ENCODE peak calls at places on chromosomes 12 and 14, in eight cellular contexts. E, Q, G, C, F, R, L and X are unnamed samples.

GRCh38 chr12:121611306-121611705 is 15.0 kb upstream of the ORAI1 start:
- DNase-seq in E (no peak), Q (no peak), G (no peak), C (no peak), F (no peak), R (peak), L (peak), X (no peak)

GRCh38 chr14:32826404-32827082 is 112.1 kb upstream of the NPAS3 start:
- DNase-seq in E (no peak), Q (no peak), G (no peak), C (no peak), F (no peak), R (peak), L (no peak), X (no peak)

GRCh38 chr12:104480826-104481457 is 24.2 kb downstream of the CHST11 start:
- DNase-seq in E (peak), Q (peak), G (peak), C (no peak), F (peak), R (no peak), L (peak), X (peak)

GRCh38 chr14:100547633-100548294 is 39.5 kb downstream of the BEGAIN start:
- DNase-seq in E (peak), Q (peak), G (no peak), C (no peak), F (peak), R (no peak), L (peak), X (peak)

GRCh38 chr12:118237908-118238307 is 102.0 kb downstream of the PEBP1 start:
- DNase-seq in E (no peak), Q (no peak), G (no peak), C (no peak), F (peak), R (no peak), L (no peak), X (no peak)

GRCh38 chr12:116381744-116382455 is 104.4 kb upstream of the MED13L start:
- DNase-seq in E (no peak), Q (no peak), G (no peak), C (no peak), F (no peak), R (peak), L (no peak), X (no peak)

GRCh38 chr14:70358631-70359030 is 852 bp downstream of the COX16 start:
- DNase-seq in E (no peak), Q (no peak), G (peak), C (no peak), F (no peak), R (no peak), L (no peak), X (no peak)

GRCh38 chr12:96889273-96889933 is 17.7 kb upstream of the NEDD1 start:
- DNase-seq in E (no peak), Q (no peak), G (no peak), C (no peak), F (no peak), R (no peak), L (no peak), X (no peak)

GRCh38 chr12:81440001-81440400 is 319.1 kb downstream of the PPFIA2 start:
- DNase-seq in E (no peak), Q (no peak), G (no peak), C (no peak), F (no peak), R (peak), L (no peak), X (no peak)

GRCh38 chr12:108868781-108869180 is 11.1 kb upstream of the DAO start:
- DNase-seq in E (no peak), Q (no peak), G (no peak), C (no peak), F (no peak), R (no peak), L (no peak), X (no peak)

GRCh38 chr12:89058393-89058792 is 293.9 kb downstream of the DUSP6 start:
- DNase-seq in E (no peak), Q (no peak), G (no peak), C (no peak), F (no peak), R (no peak), L (no peak), X (no peak)

GRCh38 chr12:104526751-104527150 is 70.0 kb downstream of the CHST11 start:
- DNase-seq in E (no peak), Q (no peak), G (no peak), C (no peak), F (no peak), R (peak), L (no peak), X (no peak)

GRCh38 chr12:27913999-27914614 is 58.4 kb downstream of the PTHLH start:
- DNase-seq in E (no peak), Q (no peak), G (no peak), C (no peak), F (no peak), R (no peak), L (no peak), X (no peak)

GRCh38 chr14:69316449-69317391 is 56.8 kb downstream of the GALNT16 start:
- DNase-seq in E (peak), Q (no peak), G (no peak), C (peak), F (no peak), R (no peak), L (peak), X (no peak)

GRCh38 chr14:88565427-88565826 is 2.6 kb downstream of the ZC3H14 start:
- DNase-seq in E (no peak), Q (no peak), G (no peak), C (no peak), F (no peak), R (no peak), L (no peak), X (no peak)

GRCh38 chr12:65155784-65156183 is 13.6 kb upstream of the LEMD3 start:
- DNase-seq in E (no peak), Q (no peak), G (peak), C (no peak), F (no peak), R (no peak), L (no peak), X (no peak)
- TF ChIP-seq POLR2AphosphoS5 in E (no peak), Q (no peak), G (no peak), C (no peak), F (no peak), R (no peak), L (no peak), X (no peak)

GRCh38 chr12:11884661-11885060 is 186.1 kb upstream of the BCL2L14 start:
- DNase-seq in E (no peak), Q (peak), G (no peak), C (no peak), F (no peak), R (no peak), L (peak), X (peak)
- TF ChIP-seq CTCF in E (no peak), Q (no peak), G (no peak), C (no peak), F (no peak), R (no peak), L (no peak), X (no peak)

GRCh38 chr14:23093526-23093925 is 1.4 kb downstream of the ACIN1 start:
- DNase-seq in E (no peak), Q (no peak), G (no peak), C (no peak), F (no peak), R (no peak), L (no peak), X (no peak)

GRCh38 chr14:23097786-23098185 is 2.5 kb downstream of the C14orf119 start:
- DNase-seq in E (peak), Q (no peak), G (peak), C (peak), F (no peak), R (no peak), L (no peak), X (no peak)

GRCh38 chr14:23093993-23094665 is 807 bp downstream of the ACIN1 start:
- DNase-seq in E (peak), Q (no peak), G (no peak), C (no peak), F (no peak), R (peak), L (no peak), X (no peak)

GRCh38 chr14:23094666-23095195 is at the start of gene ACIN1:
- DNase-seq in E (peak), Q (peak), G (peak), C (peak), F (peak), R (no peak), L (no peak), X (peak)

GRCh38 chr14:23095196-23096108 is at the start of gene C14orf119:
- DNase-seq in E (peak), Q (peak), G (peak), C (peak), F (peak), R (peak), L (peak), X (peak)
- TF ChIP-seq POLR2AphosphoS5 in E (peak), Q (peak), G (peak), C (no peak), F (peak), R (peak), L (peak), X (peak)

GRCh38 chr12:51863363-51863920 is 14.9 kb upstream of the FIGNL2 start:
- DNase-seq in E (peak), Q (no peak), G (no peak), C (no peak), F (no peak), R (no peak), L (no peak), X (no peak)
- TF ChIP-seq CTCF in E (no peak), Q (no peak), G (no peak), C (no peak), F (no peak), R (no peak), L (no peak), X (no peak)

GRCh38 chr14:55328317-55328716 is 57.1 kb downstream of the FBXO34 start:
- DNase-seq in E (no peak), Q (no peak), G (no peak), C (no peak), F (no peak), R (no peak), L (no peak), X (no peak)
- TF ChIP-seq POLR2AphosphoS5 in E (no peak), Q (no peak), G (no peak), C (no peak), F (no peak), R (no peak), L (no peak), X (no peak)